ENCODE peak calls at places on chromosomes 11 and 22, in nine cellular contexts. One of them, this sample, is unnamed.

GRCh38 chr11:76617553-76618265 is 52.8 kb downstream of the LRRC32 start:
- DNase-seq in Right ventricle myocardium superior: no peak
- DNase-seq in GM18507: no peak
- DNase-seq in MM.1S: no peak
- DNase-seq in T-helper 9 cell: no peak
- DNase-seq in activated naive CD4-positive, alpha-beta T cell: no peak
- DNase-seq in naive thymus-derived CD4-positive, alpha-beta T cell: no peak
- DNase-seq in T-helper 2 cell: no peak
- DNase-seq in HS-27A: no peak
- DNase-seq in this sample: no peak

GRCh38 chr22:49323751-49324415 is 503.8 kb downstream of the BRD1 start:
- DNase-seq in Right ventricle myocardium superior: no peak
- DNase-seq in GM18507: no peak
- DNase-seq in MM.1S: no peak
- DNase-seq in T-helper 9 cell: no peak
- DNase-seq in activated naive CD4-positive, alpha-beta T cell: no peak
- DNase-seq in naive thymus-derived CD4-positive, alpha-beta T cell: no peak
- DNase-seq in T-helper 2 cell: no peak
- DNase-seq in HS-27A: no peak
- DNase-seq in this sample: no peak

GRCh38 chr11:57131080-57131790 is 50.5 kb upstream of the LRRC55 start:
- DNase-seq in Right ventricle myocardium superior: no peak
- DNase-seq in GM18507: no peak
- DNase-seq in MM.1S: no peak
- DNase-seq in T-helper 9 cell: no peak
- DNase-seq in activated naive CD4-positive, alpha-beta T cell: no peak
- DNase-seq in naive thymus-derived CD4-positive, alpha-beta T cell: no peak
- DNase-seq in T-helper 2 cell: no peak
- DNase-seq in HS-27A: no peak
- DNase-seq in this sample: no peak

GRCh38 chr22:38566726-38567504 is 3.1 kb downstream of the DMC1 start:
- DNase-seq in Right ventricle myocardium superior: no peak
- DNase-seq in GM18507: no peak
- DNase-seq in MM.1S: no peak
- DNase-seq in T-helper 9 cell: no peak
- DNase-seq in activated naive CD4-positive, alpha-beta T cell: no peak
- DNase-seq in naive thymus-derived CD4-positive, alpha-beta T cell: no peak
- DNase-seq in T-helper 2 cell: no peak
- DNase-seq in HS-27A: no peak
- DNase-seq in this sample: no peak

GRCh38 chr11:95279921-95280861 is 49.2 kb upstream of the SESN3 start:
- DNase-seq in Right ventricle myocardium superior: no peak
- DNase-seq in GM18507: no peak
- DNase-seq in MM.1S: no peak
- DNase-seq in T-helper 9 cell: no peak
- DNase-seq in activated naive CD4-positive, alpha-beta T cell: no peak
- DNase-seq in naive thymus-derived CD4-positive, alpha-beta T cell: no peak
- DNase-seq in T-helper 2 cell: no peak
- DNase-seq in HS-27A: no peak
- DNase-seq in this sample: no peak

GRCh38 chr22:32175751-32176644 is 16.9 kb upstream of the C22orf42 start:
- DNase-seq in Right ventricle myocardium superior: no peak
- DNase-seq in GM18507: no peak
- DNase-seq in MM.1S: no peak
- DNase-seq in T-helper 9 cell: no peak
- DNase-seq in activated naive CD4-positive, alpha-beta T cell: no peak
- DNase-seq in naive thymus-derived CD4-positive, alpha-beta T cell: no peak
- DNase-seq in T-helper 2 cell: no peak
- DNase-seq in HS-27A: no peak
- DNase-seq in this sample: no peak

GRCh38 chr11:2561283-2562180 is 116.7 kb downstream of the KCNQ1 start:
- DNase-seq in Right ventricle myocardium superior: peak; percentile 38
- DNase-seq in GM18507: no peak
- DNase-seq in MM.1S: no peak
- DNase-seq in T-helper 9 cell: no peak
- DNase-seq in activated naive CD4-positive, alpha-beta T cell: no peak
- DNase-seq in naive thymus-derived CD4-positive, alpha-beta T cell: no peak
- DNase-seq in T-helper 2 cell: no peak
- DNase-seq in HS-27A: no peak
- DNase-seq in this sample: no peak

GRCh38 chr11:2190670-2191471 is 19.3 kb upstream of the TH start:
- DNase-seq in Right ventricle myocardium superior: peak; percentile 53
- DNase-seq in GM18507: no peak
- DNase-seq in MM.1S: no peak
- DNase-seq in T-helper 9 cell: no peak
- DNase-seq in activated naive CD4-positive, alpha-beta T cell: no peak
- DNase-seq in naive thymus-derived CD4-positive, alpha-beta T cell: no peak
- DNase-seq in T-helper 2 cell: no peak
- DNase-seq in HS-27A: no peak
- DNase-seq in this sample: no peak

GRCh38 chr11:85029964-85030363 is 597.2 kb downstream of the DLG2 start:
- DNase-seq in Right ventricle myocardium superior: no peak
- DNase-seq in GM18507: no peak
- DNase-seq in MM.1S: no peak
- DNase-seq in T-helper 9 cell: no peak
- DNase-seq in activated naive CD4-positive, alpha-beta T cell: no peak
- DNase-seq in naive thymus-derived CD4-positive, alpha-beta T cell: no peak
- DNase-seq in T-helper 2 cell: no peak
- DNase-seq in HS-27A: no peak
- DNase-seq in this sample: no peak

GRCh38 chr11:121904148-121904547 is 211.9 kb downstream of the BLID start:
- DNase-seq in Right ventricle myocardium superior: no peak
- DNase-seq in GM18507: no peak
- DNase-seq in MM.1S: no peak
- DNase-seq in T-helper 9 cell: no peak
- DNase-seq in activated naive CD4-positive, alpha-beta T cell: no peak
- DNase-seq in naive thymus-derived CD4-positive, alpha-beta T cell: no peak
- DNase-seq in T-helper 2 cell: no peak
- DNase-seq in HS-27A: no peak
- DNase-seq in this sample: no peak

GRCh38 chr11:87463486-87464102 is 425.9 kb downstream of the TMEM135 start:
- DNase-seq in Right ventricle myocardium superior: no peak
- DNase-seq in GM18507: no peak
- DNase-seq in MM.1S: peak; percentile 45
- DNase-seq in T-helper 9 cell: no peak
- DNase-seq in activated naive CD4-positive, alpha-beta T cell: no peak
- DNase-seq in naive thymus-derived CD4-positive, alpha-beta T cell: no peak
- DNase-seq in T-helper 2 cell: no peak
- DNase-seq in HS-27A: no peak
- DNase-seq in this sample: no peak

GRCh38 chr11:20156280-20156875 is 3.9 kb downstream of the DBX1 start:
- DNase-seq in Right ventricle myocardium superior: no peak
- DNase-seq in GM18507: no peak
- DNase-seq in MM.1S: no peak
- DNase-seq in T-helper 9 cell: peak; percentile 47
- DNase-seq in activated naive CD4-positive, alpha-beta T cell: no peak
- DNase-seq in naive thymus-derived CD4-positive, alpha-beta T cell: peak; percentile 36
- DNase-seq in T-helper 2 cell: peak; percentile 56
- DNase-seq in HS-27A: no peak
- DNase-seq in this sample: peak; percentile 47

GRCh38 chr22:41831383-41831782 is 1.5 kb upstream of the SREBF2 start:
- DNase-seq in Right ventricle myocardium superior: no peak
- DNase-seq in GM18507: no peak
- DNase-seq in MM.1S: peak; percentile 35
- DNase-seq in T-helper 9 cell: no peak
- DNase-seq in activated naive CD4-positive, alpha-beta T cell: no peak
- DNase-seq in naive thymus-derived CD4-positive, alpha-beta T cell: no peak
- DNase-seq in T-helper 2 cell: peak; percentile 27
- DNase-seq in HS-27A: no peak
- DNase-seq in this sample: no peak

GRCh38 chr11:75471134-75471943 is 38.3 kb upstream of the KLHL35 start:
- DNase-seq in Right ventricle myocardium superior: peak; percentile 9
- DNase-seq in GM18507: no peak
- DNase-seq in MM.1S: no peak
- DNase-seq in T-helper 9 cell: no peak
- DNase-seq in activated naive CD4-positive, alpha-beta T cell: no peak
- DNase-seq in naive thymus-derived CD4-positive, alpha-beta T cell: no peak
- DNase-seq in T-helper 2 cell: no peak
- DNase-seq in HS-27A: no peak
- DNase-seq in this sample: no peak

GRCh38 chr22:48490513-48491411 is 1336.9 kb downstream of the BRD1 start:
- DNase-seq in Right ventricle myocardium superior: peak; percentile 24
- DNase-seq in GM18507: no peak
- DNase-seq in MM.1S: peak; percentile 24
- DNase-seq in T-helper 9 cell: no peak
- DNase-seq in activated naive CD4-positive, alpha-beta T cell: no peak
- DNase-seq in naive thymus-derived CD4-positive, alpha-beta T cell: no peak
- DNase-seq in T-helper 2 cell: no peak
- DNase-seq in HS-27A: no peak
- DNase-seq in this sample: no peak

GRCh38 chr11:68584991-68585524 is 99.3 kb upstream of the GAL start:
- DNase-seq in Right ventricle myocardium superior: no peak
- DNase-seq in GM18507: no peak
- DNase-seq in MM.1S: peak; percentile 71
- DNase-seq in T-helper 9 cell: no peak
- DNase-seq in activated naive CD4-positive, alpha-beta T cell: no peak
- DNase-seq in naive thymus-derived CD4-positive, alpha-beta T cell: no peak
- DNase-seq in T-helper 2 cell: no peak
- DNase-seq in HS-27A: no peak
- DNase-seq in this sample: no peak

GRCh38 chr11:64638017-64638664 is 47.1 kb downstream of the SLC22A12 start:
- DNase-seq in Right ventricle myocardium superior: no peak
- DNase-seq in GM18507: peak; percentile 32
- DNase-seq in MM.1S: no peak
- DNase-seq in T-helper 9 cell: no peak
- DNase-seq in activated naive CD4-positive, alpha-beta T cell: no peak
- DNase-seq in naive thymus-derived CD4-positive, alpha-beta T cell: no peak
- DNase-seq in T-helper 2 cell: no peak
- DNase-seq in HS-27A: no peak
- DNase-seq in this sample: no peak

GRCh38 chr22:29269230-29269604 is 1.1 kb downstream of the EWSR1 start:
- DNase-seq in Right ventricle myocardium superior: no peak
- DNase-seq in GM18507: no peak
- DNase-seq in MM.1S: no peak
- DNase-seq in T-helper 9 cell: no peak
- DNase-seq in activated naive CD4-positive, alpha-beta T cell: no peak
- DNase-seq in naive thymus-derived CD4-positive, alpha-beta T cell: no peak
- DNase-seq in T-helper 2 cell: peak; percentile 19
- DNase-seq in HS-27A: no peak
- DNase-seq in this sample: no peak

GRCh38 chr11:128745296-128746183 is 51.7 kb downstream of the FLI1 start:
- DNase-seq in Right ventricle myocardium superior: no peak
- DNase-seq in GM18507: no peak
- DNase-seq in MM.1S: no peak
- DNase-seq in T-helper 9 cell: no peak
- DNase-seq in activated naive CD4-positive, alpha-beta T cell: no peak
- DNase-seq in naive thymus-derived CD4-positive, alpha-beta T cell: no peak
- DNase-seq in T-helper 2 cell: no peak
- DNase-seq in HS-27A: no peak
- DNase-seq in this sample: no peak

GRCh38 chr11:57545883-57546282 is 8.5 kb downstream of the SMTNL1 start:
- DNase-seq in Right ventricle myocardium superior: no peak
- DNase-seq in GM18507: no peak
- DNase-seq in MM.1S: no peak
- DNase-seq in T-helper 9 cell: no peak
- DNase-seq in activated naive CD4-positive, alpha-beta T cell: no peak
- DNase-seq in naive thymus-derived CD4-positive, alpha-beta T cell: no peak
- DNase-seq in T-helper 2 cell: no peak
- DNase-seq in HS-27A: no peak
- DNase-seq in this sample: no peak

GRCh38 chr11:69316941-69317340 is 23.0 kb downstream of the MYEOV start:
- DNase-seq in Right ventricle myocardium superior: no peak
- DNase-seq in GM18507: no peak
- DNase-seq in MM.1S: no peak
- DNase-seq in T-helper 9 cell: no peak
- DNase-seq in activated naive CD4-positive, alpha-beta T cell: no peak
- DNase-seq in naive thymus-derived CD4-positive, alpha-beta T cell: no peak
- DNase-seq in T-helper 2 cell: no peak
- DNase-seq in HS-27A: no peak
- DNase-seq in this sample: no peak

This sample was measured in activated CD4-positive, alpha-beta T cell treated with anti-CD3 and anti-CD28 coated beads, Interleukin-2, amount 50 U/mL, for 4 hours.